ENCODE peak calls at places on chromosomes 5 and 9, in six cellular contexts. E is nephron progenitor cell; F is KBM-7; P is stimulated activated CD8-positive, alpha-beta memory T cell treated with anti-CD3 and anti-CD28 coated beads, Interleukin-4, amount 100 ng/mL, for 1 hour; Z is stimulated activated CD4-positive, alpha-beta T cell treated with anti-CD3 and anti-CD28 coated beads, Interleukin-12 subunit alpha, Interleukin-12 subunit beta, amount 100 ng/mL, for 24 hours; D is endothelial cell. B is an unnamed sample.
A peak's percentile ranks its signal among the peaks of the same experiment; 100 is the strongest.

GRCh38 chr9:89928521-89929275 is 323.9 kb downstream of the GADD45G start:
- DNase-seq in E (no peak), F (no peak), P (no peak), Z (no peak), D (no peak), B (no peak)

GRCh38 chr9:112028242-112029221 is 131.9 kb downstream of the UGCG start:
- DNase-seq in D (no peak), F (no peak), E (no peak), P (no peak), Z (no peak), B (no peak)

GRCh38 chr9:97276310-97276852 is 31.1 kb upstream of the CCDC180 start:
- DNase-seq in Z (no peak), F (no peak), E (no peak), P (no peak), D (no peak), B (no peak)

GRCh38 chr5:8081179-8081578 is 212.2 kb downstream of the MTRR start:
- DNase-seq in F (no peak), E (no peak), D (no peak), Z (no peak), P (no peak), B (no peak)

GRCh38 chr5:5135957-5136676 is 4.0 kb upstream of the ADAMTS16 start:
- DNase-seq in D (no peak), F (no peak), P (no peak), Z (no peak), E (no peak), B (no peak)

GRCh38 chr5:180803181-180804128 is 849 bp upstream of the MGAT1 start:
- DNase-seq in Z (peak; percentile 74), P (peak; percentile 70), D (peak; percentile 61), F (peak; percentile 97), E (no peak), B (no peak)

GRCh38 chr5:129904102-129904666 is at the start of gene CHSY3:
- DNase-seq in F (peak; percentile 73), E (peak; percentile 85), P (no peak), D (peak; percentile 91), Z (no peak), B (peak; percentile 29)

GRCh38 chr5:93371893-93372292 is 209.1 kb downstream of the NR2F1-AS1 start:
- DNase-seq in Z (no peak), E (no peak), P (no peak), D (no peak), F (no peak), B (no peak)

GRCh38 chr5:3217114-3217513 is 378.5 kb upstream of the IRX1 start:
- DNase-seq in D (no peak), E (no peak), F (no peak), P (no peak), Z (no peak), B (no peak)

GRCh38 chr9:75664597-75664996 is 225.9 kb upstream of the PCSK5 start:
- DNase-seq in D (no peak), E (no peak), Z (no peak), F (no peak), P (no peak), B (no peak)

GRCh38 chr9:81633952-81634421 is 55.4 kb downstream of the TLE1 start:
- DNase-seq in F (no peak), D (no peak), E (peak; percentile 24), Z (no peak), P (no peak), B (no peak)

GRCh38 chr5:95883185-95884020 is 60.9 kb upstream of the GLRX start:
- DNase-seq in D (no peak), Z (no peak), P (no peak), E (no peak), F (no peak), B (no peak)

GRCh38 chr9:86945868-86946711 is 1.2 kb downstream of the GAS1 start:
- DNase-seq in E (peak; percentile 60), Z (peak; percentile 35), F (peak; percentile 60), P (peak; percentile 26), D (peak; percentile 72), B (no peak)

GRCh38 chr5:135491038-135491551 is 38.9 kb upstream of the TIFAB start:
- DNase-seq in F (no peak), D (no peak), P (no peak), E (no peak), Z (no peak), B (no peak)

GRCh38 chr9:96350866-96351265 is 32.6 kb downstream of the SLC35D2 start:
- DNase-seq in D (no peak), P (no peak), E (no peak), F (no peak), Z (no peak), B (no peak)

GRCh38 chr5:55601209-55601618 is 66.5 kb upstream of the PLPP1 start:
- DNase-seq in D (no peak), Z (no peak), E (no peak), P (no peak), F (no peak), B (no peak)

GRCh38 chr5:168795943-168796342 is 216.8 kb upstream of the PANK3 start:
- DNase-seq in P (no peak), D (no peak), F (no peak), Z (no peak), E (no peak), B (no peak)

GRCh38 chr9:127153484-127153883 is 31.0 kb upstream of the ANGPTL2 start:
- DNase-seq in D (no peak), F (no peak), Z (no peak), E (no peak), P (no peak), B (no peak)

GRCh38 chr9:108053555-108054061 is 564.0 kb upstream of the KLF4 start:
- DNase-seq in D (no peak), F (no peak), P (no peak), Z (no peak), E (no peak), B (no peak)

GRCh38 chr9:116546711-116547581 is 140.2 kb upstream of the TRIM32 start:
- DNase-seq in D (no peak), Z (no peak), F (no peak), E (no peak), P (no peak), B (no peak)

GRCh38 chr5:174145821-174146220 is 100.3 kb downstream of the NSG2 start:
- DNase-seq in E (no peak), F (no peak), D (no peak), Z (no peak), P (no peak), B (no peak)

GRCh38 chr5:82657036-82657699 is 379.0 kb upstream of the RPS23 start:
- DNase-seq in D (no peak), P (no peak), E (no peak), F (no peak), Z (no peak), B (no peak)

GRCh38 chr9:30075451-30076199 is 2308.8 kb upstream of the ACO1 start:
- DNase-seq in P (no peak), D (no peak), F (no peak), E (no peak), Z (no peak), B (no peak)

GRCh38 chr9:86062845-86063693 is 36.3 kb downstream of the GOLM1 start:
- DNase-seq in F (no peak), D (no peak), Z (no peak), P (no peak), E (no peak), B (no peak)

GRCh38 chr9:97758334-97758916 is 61.3 kb upstream of the XPA start:
- DNase-seq in Z (no peak), D (no peak), E (no peak), F (no peak), P (no peak), B (no peak)

GRCh38 chr9:114571391-114571790 is 16.2 kb upstream of the ATP6V1G1 start:
- DNase-seq in Z (no peak), D (no peak), E (no peak), F (no peak), P (no peak), B (no peak)

GRCh38 chr5:66307647-66308257 is 163.7 kb downstream of the SREK1 start:
- DNase-seq in E (peak; percentile 28), D (peak; percentile 24), Z (no peak), F (peak; percentile 76), P (no peak), B (peak; percentile 59)

GRCh38 chr9:97990259-97990658 is 7.1 kb downstream of the ANP32B start:
- DNase-seq in E (no peak), D (no peak), F (no peak), Z (no peak), P (no peak), B (no peak)

GRCh38 chr9:128703616-128704355 is 1.5 kb downstream of the PKN3 start:
- DNase-seq in P (no peak), F (peak; percentile 34), Z (no peak), E (no peak), D (no peak), B (no peak)

GRCh38 chr5:17020586-17021362 is 84.7 kb upstream of the MYO10 start:
- DNase-seq in P (no peak), D (no peak), F (no peak), E (no peak), Z (no peak), B (no peak)

GRCh38 chr9:33517373-33517772 is 6.7 kb upstream of the ANKRD18B start:
- DNase-seq in E (no peak), Z (no peak), F (peak; percentile 75), D (peak; percentile 20), P (no peak), B (peak; percentile 37)

GRCh38 chr9:14228602-14229001 is 85.3 kb downstream of the NFIB start:
- DNase-seq in E (no peak), D (no peak), F (no peak), P (no peak), Z (no peak), B (no peak)

GRCh38 chr5:152405145-152405544 is at the start of gene NMUR2:
- DNase-seq in E (peak; percentile 54), D (no peak), Z (no peak), P (no peak), F (no peak), B (peak; percentile 1)

GRCh38 chr5:81450940-81451339 is 57.0 kb upstream of the ACOT12 start:
- DNase-seq in P (no peak), F (no peak), D (no peak), E (no peak), Z (no peak), B (no peak)

GRCh38 chr5:133757396-133757795 is 145.1 kb upstream of the FSTL4 start:
- DNase-seq in F (no peak), Z (no peak), D (no peak), P (no peak), E (no peak), B (no peak)

GRCh38 chr9:110932883-110933282 is 105.4 kb downstream of the LPAR1 start:
- DNase-seq in D (no peak), F (no peak), P (no peak), Z (no peak), E (no peak), B (no peak)

GRCh38 chr9:98401140-98402025 is 145.9 kb upstream of the TBC1D2 start:
- DNase-seq in P (no peak), F (no peak), D (no peak), E (no peak), Z (no peak), B (no peak)

GRCh38 chr5:130164966-130165365 is 260.7 kb downstream of the CHSY3 start:
- DNase-seq in D (no peak), Z (no peak), P (no peak), E (no peak), F (no peak), B (no peak)

B was measured in NCI-H2227 treated with DMSO at 0.1 percent for 48 hours.